ENCODE peak calls at places on chromosomes 13 and 19, in seven cellular contexts. V is HCT116, R is K562, M is H1, Y is HepG2, D is SK-N-SH, E is GM12878. U is an unnamed sample.

GRCh38 chr19:1608414-1609391 is 3.4 kb upstream of the UQCR11 start:
- DNase-seq in V (no peak), R (no peak), M (no peak), Y (no peak), D (peak; percentile 32), E (no peak), U (no peak)

GRCh38 chr19:12757544-12758274 is 6.1 kb downstream of the BEST2 start:
- DNase-seq in V (peak; percentile 52), R (peak; percentile 85), M (peak; percentile 95), Y (peak; percentile 70), D (peak; percentile 94), E (no peak), U (no peak)

GRCh38 chr19:7004313-7004931 is 16.8 kb downstream of the MBD3L2B start:
- DNase-seq in V (peak; percentile 34), R (peak; percentile 23), M (no peak), Y (peak; percentile 49), D (no peak), E (no peak), U (peak; percentile 20)

GRCh38 chr13:35649162-35649561 is 172.7 kb upstream of the MAB21L1 start:
- DNase-seq in V (no peak), R (no peak), M (no peak), Y (no peak), D (no peak), E (no peak), U (no peak)

GRCh38 chr13:49524740-49525501 is 29.2 kb downstream of the PHF11 start:
- DNase-seq in V (no peak), R (no peak), M (no peak), Y (no peak), D (no peak), E (no peak), U (no peak)

GRCh38 chr13:30668305-30668704 is 50.6 kb downstream of the USPL1 start:
- DNase-seq in V (no peak), R (no peak), M (no peak), Y (peak; percentile 93), D (no peak), E (no peak), U (no peak)

GRCh38 chr19:51570962-51571575 is at the start of gene ZNF175:
- DNase-seq in V (peak; percentile 98), R (peak; percentile 98), M (peak; percentile 91), Y (peak; percentile 86), D (peak; percentile 75), E (peak; percentile 97), U (peak; percentile 91)

GRCh38 chr19:8403098-8403819 is 9.8 kb upstream of the MARCHF2 start:
- DNase-seq in V (no peak), R (no peak), M (no peak), Y (no peak), D (peak; percentile 24), E (no peak), U (no peak)

GRCh38 chr13:111531505-111531904 is 211.1 kb downstream of the TEX29 start:
- DNase-seq in V (peak; percentile 6), R (peak; percentile 4), M (no peak), Y (no peak), D (no peak), E (no peak), U (no peak)

GRCh38 chr13:73387318-73387717 is 328.5 kb downstream of the KLF5 start:
- DNase-seq in V (no peak), R (no peak), M (no peak), Y (no peak), D (no peak), E (no peak), U (no peak)

GRCh38 chr13:21240586-21240985 is 64.1 kb downstream of the MRPL57 start:
- DNase-seq in V (no peak), R (no peak), M (no peak), Y (no peak), D (no peak), E (no peak), U (no peak)

GRCh38 chr13:35879111-35879510 is 252.1 kb downstream of the DCLK1 start:
- DNase-seq in V (no peak), R (no peak), M (no peak), Y (no peak), D (no peak), E (no peak), U (no peak)

GRCh38 chr13:20177049-20177831 is 15.5 kb downstream of the GJB2 start:
- DNase-seq in V (no peak), R (no peak), M (no peak), Y (no peak), D (no peak), E (no peak), U (no peak)

GRCh38 chr13:26558912-26559485 is 1.5 kb downstream of the WASF3 start:
- DNase-seq in V (no peak), R (no peak), M (no peak), Y (peak; percentile 88), D (no peak), E (no peak), U (no peak)

GRCh38 chr13:62357887-62358645 is 942.4 kb upstream of the PCDH20 start:
- DNase-seq in V (peak; percentile 74), R (peak; percentile 6), M (no peak), Y (peak; percentile 60), D (no peak), E (peak; percentile 12), U (peak; percentile 32)

GRCh38 chr13:57748096-57748495 is 116.6 kb downstream of the PCDH17 start:
- DNase-seq in V (no peak), R (no peak), M (no peak), Y (no peak), D (no peak), E (no peak), U (no peak)
- TF ChIP-seq SIN3A in V (no peak), R (no peak), M (no peak), Y (no peak), D (no peak), E (no peak), U (no peak)

DNA sequence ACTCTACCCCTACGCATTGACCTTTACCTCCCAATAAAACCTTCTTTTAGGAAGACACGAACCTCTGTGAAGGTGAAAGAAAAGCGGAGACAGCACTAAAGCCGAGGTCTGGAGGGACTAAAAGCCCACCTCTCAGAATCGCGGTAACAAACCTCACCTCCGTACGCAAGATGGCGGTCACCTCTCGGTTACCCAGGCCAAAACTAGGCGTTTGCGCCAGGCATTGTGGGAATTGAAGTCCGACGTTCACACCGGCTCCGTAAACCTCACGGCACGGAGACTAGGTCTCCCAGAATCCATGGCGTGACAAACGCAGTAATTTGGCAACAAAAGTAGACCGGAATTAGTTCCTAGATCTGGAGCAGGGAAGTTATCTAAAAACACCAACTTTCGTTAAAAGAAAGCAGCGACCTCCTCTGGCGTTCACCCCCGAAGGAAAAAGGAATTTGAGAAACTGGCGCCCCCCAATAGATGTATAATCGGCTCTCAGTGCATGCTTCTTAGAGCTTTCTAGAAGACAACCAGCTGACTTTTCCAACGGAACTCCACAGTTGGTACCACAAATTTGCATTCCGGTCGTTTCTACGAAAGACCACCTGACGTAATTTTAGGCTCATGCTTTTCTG is at the start of gene N4BP2L2:
- DNase-seq in V (peak; percentile 93), R (peak; percentile 95), M (peak; percentile 85), Y (peak; percentile 96), D (peak; percentile 82), E (peak; percentile 94), U (peak; percentile 83)
- TF ChIP-seq POLR2AphosphoS5 in V (peak; percentile 81), R (peak; percentile 61), M (peak; percentile 80), Y (peak; percentile 91), D (peak; percentile 80), E (peak; percentile 94), U (peak; percentile 58)

GRCh38 chr19:5120833-5121232 is 151.9 kb downstream of the KDM4B start:
- DNase-seq in V (no peak), R (no peak), M (no peak), Y (no peak), D (no peak), E (no peak), U (no peak)

GRCh38 chr19:5122671-5123409 is 153.9 kb downstream of the KDM4B start:
- DNase-seq in V (no peak), R (no peak), M (no peak), Y (no peak), D (no peak), E (no peak), U (no peak)

GRCh38 chr19:5123646-5124045 is 154.7 kb downstream of the KDM4B start:
- DNase-seq in V (no peak), R (no peak), M (no peak), Y (no peak), D (no peak), E (no peak), U (no peak)

GRCh38 chr19:5121286-5122120 is 152.6 kb downstream of the KDM4B start:
- DNase-seq in V (no peak), R (no peak), M (no peak), Y (no peak), D (no peak), E (no peak), U (no peak)

DNA sequence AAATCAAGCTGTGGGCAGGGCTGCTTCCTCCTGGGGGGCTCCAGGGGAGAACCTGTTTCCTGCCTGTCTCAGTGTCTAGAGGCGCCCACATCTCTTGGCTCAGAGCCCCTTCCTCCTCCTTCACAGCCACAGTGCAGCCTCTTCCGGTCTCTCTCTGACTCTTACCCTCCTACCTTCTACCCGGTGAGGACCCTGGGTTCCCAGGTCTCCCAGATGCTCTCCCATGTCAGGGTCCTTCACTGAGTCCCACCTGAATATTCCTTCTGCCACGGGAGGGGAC is 153.1 kb downstream of the KDM4B start:
- DNase-seq in V (no peak), R (no peak), M (no peak), Y (no peak), D (no peak), E (no peak), U (no peak)
- TF ChIP-seq SIN3A in V (no peak), R (no peak), M (no peak), Y (no peak), D (no peak), E (no peak), U (no peak)

GRCh38 chr13:37094840-37095239 is 10.6 kb downstream of the CSNK1A1L start:
- DNase-seq in V (no peak), R (no peak), M (no peak), Y (no peak), D (no peak), E (no peak), U (no peak)

GRCh38 chr13:37102896-37103295 is 2.6 kb downstream of the CSNK1A1L start:
- DNase-seq in V (no peak), R (no peak), M (no peak), Y (no peak), D (no peak), E (no peak), U (no peak)

DNA sequence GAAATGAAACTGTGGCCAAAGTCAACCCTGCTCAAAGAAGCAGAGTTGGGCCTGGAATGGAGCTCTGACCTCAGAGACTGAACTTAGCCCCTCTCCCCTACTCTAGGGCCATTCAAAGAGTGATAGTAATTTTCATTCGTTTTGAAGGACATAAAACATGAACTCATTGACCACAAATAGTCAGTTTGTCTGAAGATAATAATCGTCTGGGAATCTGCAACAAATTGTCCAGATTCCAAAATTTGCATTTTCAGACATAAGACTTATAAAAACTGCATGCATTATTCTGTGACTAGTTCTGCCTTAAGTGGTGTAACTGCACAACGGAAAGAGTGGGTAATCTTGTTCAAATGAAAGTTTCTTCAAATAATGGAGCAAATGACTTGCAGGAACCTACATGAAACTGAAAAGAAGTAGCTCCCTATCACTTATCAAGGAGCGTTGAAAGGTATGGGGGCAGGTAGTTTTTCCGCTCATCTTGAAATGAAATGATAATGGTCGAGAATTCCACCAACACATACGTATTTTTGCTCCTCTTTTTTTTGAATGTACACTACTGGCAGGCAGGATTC is 8.4 kb downstream of the CSNK1A1L start:
- DNase-seq in V (no peak), R (no peak), M (no peak), Y (no peak), D (no peak), E (no peak), U (no peak)
- TF ChIP-seq POLR2AphosphoS5 in V (no peak), R (no peak), M (no peak), Y (no peak), D (no peak), E (no peak), U (no peak)